ENCODE peak calls at places on chromosomes 6 and 20, in four cellular contexts. S is PC-9, I is IMR-90, H is progenitor cell of endocrine pancreas. E is an unnamed sample.

GRCh38 chr6:135144678-135145508 is 36.2 kb upstream of the MYB start:
- DNase-seq in I (peak), H (no peak), S (peak), E (no peak)

GRCh38 chr6:151121900-151122299 is 117.9 kb upstream of the AKAP12 start:
- DNase-seq in S (no peak), H (no peak), I (no peak), E (no peak)

GRCh38 chr20:45456632-45457031 is 12.9 kb upstream of the WFDC2 start:
- DNase-seq in S (peak), H (no peak), I (no peak), E (no peak)

GRCh38 chr6:113306552-113307145 is 550.5 kb upstream of the MARCKS start:
- DNase-seq in I (no peak), S (peak), H (peak), E (peak)

GRCh38 chr6:116564921-116565872 is 6.1 kb upstream of the RWDD1 start:
- DNase-seq in I (no peak), H (no peak), S (no peak), E (no peak)

GRCh38 chr6:35019171-35019570 is 122.0 kb downstream of the TCP11 start:
- DNase-seq in S (no peak), H (no peak), I (no peak), E (no peak)

GRCh38 chr6:90940812-90941481 is 354.1 kb upstream of the MAP3K7 start:
- DNase-seq in I (peak), S (no peak), H (no peak), E (no peak)

GRCh38 chr6:110216140-110216539 is 35.9 kb downstream of the CDC40 start:
- DNase-seq in I (no peak), H (no peak), S (no peak), E (no peak)

GRCh38 chr20:49790077-49790798 is 22.4 kb upstream of the SLC9A8 start:
- DNase-seq in S (peak), H (no peak), I (peak), E (no peak)

GRCh38 chr6:119022796-119023195 is 55.7 kb downstream of the FAM184A start:
- DNase-seq in I (no peak), H (no peak), S (no peak), E (no peak)

GRCh38 chr6:112636650-112637260 is 289.6 kb downstream of the RFPL4B start:
- DNase-seq in S (no peak), H (no peak), I (peak), E (no peak)

GRCh38 chr6:151842816-151843215 is 35.3 kb downstream of the ESR1 start:
- DNase-seq in H (no peak), S (no peak), I (no peak), E (no peak)

GRCh38 chr20:24795444-24795843 is 153.6 kb upstream of the CST7 start:
- DNase-seq in I (peak), S (no peak), H (no peak), E (no peak)

GRCh38 chr6:25456249-25456648 is 177.1 kb downstream of the CARMIL1 start:
- DNase-seq in I (no peak), S (no peak), H (no peak), E (no peak)

GRCh38 chr6:138514860-138515540 is 15.7 kb upstream of the NHSL1 start:
- DNase-seq in H (no peak), S (no peak), I (no peak), E (no peak)

GRCh38 chr20:23928788-23929187 is 49.2 kb upstream of the CST5 start:
- DNase-seq in I (no peak), S (no peak), H (no peak), E (no peak)

GRCh38 chr20:23266530-23267398 is 83.8 kb upstream of the NXT1 start:
- DNase-seq in H (no peak), S (no peak), I (no peak), E (no peak)

GRCh38 chr6:90411292-90411781 is 114.7 kb upstream of the BACH2 start:
- DNase-seq in I (no peak), S (peak), H (no peak), E (no peak)

GRCh38 chr6:41092421-41093140 is 19.8 kb downstream of the NFYA start:
- DNase-seq in I (peak), H (no peak), S (no peak), E (no peak)

GRCh38 chr6:158068893-158069799 is 87.5 kb downstream of the SYNJ2 start:
- DNase-seq in I (peak), S (peak), H (no peak), E (no peak)

GRCh38 chr6:129440691-129441090 is 269.3 kb downstream of the ARHGAP18 start:
- DNase-seq in S (no peak), H (no peak), I (peak), E (no peak)

GRCh38 chr6:119470893-119471542 is 121.5 kb upstream of the MAN1A1 start:
- DNase-seq in S (no peak), I (no peak), H (no peak), E (no peak)

GRCh38 chr6:47306887-47307286 is 2.8 kb downstream of the TNFRSF21 start:
- DNase-seq in I (no peak), H (no peak), S (no peak), E (no peak)

GRCh38 chr6:34358389-34358906 is 34.0 kb downstream of the NUDT3 start:
- DNase-seq in H (no peak), I (peak), S (no peak), E (no peak)

GRCh38 chr6:63272397-63272796 is 47.4 kb downstream of the LGSN start:
- DNase-seq in I (peak), S (no peak), H (no peak), E (no peak)

GRCh38 chr6:98832282-98833100 is 1.9 kb upstream of the POU3F2 start:
- DNase-seq in I (peak), H (no peak), S (no peak), E (no peak)

GRCh38 chr6:95352064-95352463 is 225.3 kb upstream of the MANEA start:
- DNase-seq in H (no peak), S (no peak), I (no peak), E (no peak)

GRCh38 chr6:108598316-108598863 is 37.7 kb downstream of the FOXO3 start:
- DNase-seq in I (peak), H (no peak), S (no peak), E (no peak)

DNA sequence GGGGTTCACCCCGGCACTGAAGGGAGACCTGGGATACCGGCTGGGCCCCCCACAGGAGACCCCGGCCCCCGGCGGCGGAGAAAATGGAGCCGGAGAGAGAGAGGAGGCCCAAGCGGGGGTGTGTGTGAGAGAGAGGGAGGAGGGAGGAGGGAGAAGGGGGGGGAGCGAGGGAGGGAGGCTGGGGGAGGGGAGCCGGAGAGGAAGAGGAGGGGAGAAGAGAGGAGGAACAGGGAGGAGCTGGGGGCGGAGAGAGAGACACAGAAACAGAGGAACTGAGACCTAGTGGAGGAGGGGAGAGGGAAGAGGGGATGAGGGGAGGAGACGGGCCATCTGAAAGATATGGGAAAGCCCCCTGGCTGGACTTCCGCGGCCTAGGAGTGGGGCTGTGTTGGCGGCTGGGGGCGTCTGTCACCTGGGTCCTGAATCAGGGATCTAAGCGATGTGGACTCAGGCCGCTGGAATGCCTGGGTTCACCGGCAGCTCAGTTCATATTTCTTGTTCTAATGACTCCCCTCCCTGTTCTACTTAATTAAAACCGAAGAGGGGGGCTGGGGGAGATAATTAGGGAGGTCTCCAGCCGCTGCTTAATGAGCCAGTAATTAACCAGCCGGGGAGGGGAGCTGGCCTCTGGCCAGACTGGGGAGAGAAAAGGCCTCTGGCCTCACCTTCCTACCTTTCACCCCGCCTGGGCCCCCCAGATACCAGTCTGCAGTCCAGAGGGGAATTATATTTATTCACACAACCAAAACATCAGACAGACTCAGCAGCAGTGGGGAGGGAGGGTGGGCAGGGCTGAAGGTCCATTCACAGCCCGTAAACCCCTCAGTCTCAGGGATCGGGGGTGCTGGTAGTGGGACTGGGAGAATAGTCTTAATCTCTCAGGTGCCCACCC is at the start of gene PBX2:
- DNase-seq in H (no peak), I (peak), S (peak), E (peak)
- TF ChIP-seq CTCF in H (no peak), I (no peak), S (no peak), E (no peak)

DNA sequence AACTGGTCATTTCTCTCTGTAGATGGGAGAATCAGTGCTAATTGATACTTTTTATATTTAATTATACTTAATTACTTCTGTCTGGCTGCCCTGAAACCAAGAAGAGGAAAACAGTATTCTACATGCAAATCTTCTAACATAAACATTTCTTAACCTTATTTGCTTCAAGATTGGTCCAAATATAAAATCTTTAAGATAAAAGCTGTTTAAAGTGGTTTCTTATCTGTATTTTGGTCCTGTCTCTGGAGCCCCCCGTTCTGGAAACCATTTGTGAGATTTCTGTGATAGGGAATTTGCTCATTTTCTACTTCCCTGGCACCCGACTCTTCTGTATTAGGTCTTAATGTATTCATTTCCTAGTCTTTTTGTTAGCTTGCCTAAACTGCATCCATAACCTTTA is 168.6 kb downstream of the RNF144B start:
- DNase-seq in S (no peak), I (no peak), H (no peak), E (no peak)
- TF ChIP-seq CTCF in S (no peak), I (no peak), H (no peak), E (no peak)

GRCh38 chr6:30481213-30481964 is 7.9 kb upstream of the HLA-E start:
- DNase-seq in I (no peak), H (no peak), S (no peak), E (no peak)

GRCh38 chr6:30483677-30484279 is 5.5 kb upstream of the HLA-E start:
- DNase-seq in S (peak), I (peak), H (no peak), E (no peak)

GRCh38 chr6:30485236-30485635 is 4.1 kb upstream of the HLA-E start:
- DNase-seq in I (no peak), H (no peak), S (no peak), E (no peak)

GRCh38 chr6:30480536-30481156 is 8.7 kb upstream of the HLA-E start:
- DNase-seq in H (no peak), I (no peak), S (no peak), E (no peak)
- TF ChIP-seq CTCF in H (no peak), I (no peak), S (no peak), E (no peak)

GRCh38 chr20:58651823-58652605 is 931 bp downstream of the STX16 start:
- DNase-seq in H (no peak), S (peak), I (peak), E (no peak)
- TF ChIP-seq CTCF in H (no peak), S (no peak), I (no peak), E (no peak)

DNA sequence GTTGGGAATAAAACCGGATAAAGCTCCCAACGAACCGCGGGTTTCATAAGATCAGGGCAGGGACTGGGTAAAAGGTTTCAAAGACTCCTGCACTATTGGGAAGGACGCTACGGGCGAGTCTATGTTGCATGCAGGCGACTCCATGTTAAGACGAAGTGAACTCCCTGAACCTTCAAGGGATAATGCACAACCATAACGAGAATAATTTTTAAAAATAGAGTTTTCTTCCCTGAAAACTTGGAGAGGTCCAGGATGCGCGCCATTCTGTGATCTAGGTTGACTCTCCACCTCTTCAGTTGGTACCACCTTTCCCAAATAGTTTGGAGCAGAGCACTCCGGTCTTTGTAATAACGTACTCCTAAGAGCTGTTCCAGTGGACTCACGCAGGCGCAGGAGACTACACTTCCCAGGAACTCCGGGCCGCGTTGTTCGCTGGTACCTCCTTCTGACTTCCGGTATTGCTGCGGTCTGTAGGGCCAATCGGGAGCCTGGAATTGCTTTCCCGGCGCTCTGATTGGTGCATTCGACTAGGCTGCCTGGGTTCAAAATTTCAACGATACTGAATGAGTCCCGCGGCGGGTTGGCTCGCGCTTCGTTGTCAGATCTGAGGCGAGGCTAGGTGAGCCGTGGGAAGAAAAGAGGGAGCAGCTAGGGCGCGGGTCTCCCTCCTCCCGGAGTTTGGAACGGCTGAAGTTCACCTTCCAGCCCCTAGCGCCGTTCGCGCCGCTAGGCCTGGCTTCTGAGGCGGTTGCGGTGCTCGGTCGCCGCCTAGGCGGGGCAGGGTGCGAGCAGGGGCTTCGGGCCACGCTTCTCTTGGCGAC is at the start of gene TPX2:
- DNase-seq in I (peak), H (peak), S (peak), E (peak)
- TF ChIP-seq CTCF in I (peak), H (peak), S (no peak), E (no peak)

GRCh38 chr6:1380625-1381396 is 8.6 kb upstream of the FOXF2 start:
- DNase-seq in S (no peak), H (no peak), I (no peak), E (no peak)

GRCh38 chr6:1378224-1379025 is 11.0 kb upstream of the FOXF2 start:
- DNase-seq in I (no peak), H (no peak), S (no peak), E (no peak)

GRCh38 chr6:1377526-1378223 is 11.7 kb upstream of the FOXF2 start:
- DNase-seq in H (no peak), S (no peak), I (no peak), E (no peak)

GRCh38 chr6:1379810-1380198 is 9.6 kb upstream of the FOXF2 start:
- DNase-seq in I (no peak), H (no peak), S (no peak), E (no peak)

DNA sequence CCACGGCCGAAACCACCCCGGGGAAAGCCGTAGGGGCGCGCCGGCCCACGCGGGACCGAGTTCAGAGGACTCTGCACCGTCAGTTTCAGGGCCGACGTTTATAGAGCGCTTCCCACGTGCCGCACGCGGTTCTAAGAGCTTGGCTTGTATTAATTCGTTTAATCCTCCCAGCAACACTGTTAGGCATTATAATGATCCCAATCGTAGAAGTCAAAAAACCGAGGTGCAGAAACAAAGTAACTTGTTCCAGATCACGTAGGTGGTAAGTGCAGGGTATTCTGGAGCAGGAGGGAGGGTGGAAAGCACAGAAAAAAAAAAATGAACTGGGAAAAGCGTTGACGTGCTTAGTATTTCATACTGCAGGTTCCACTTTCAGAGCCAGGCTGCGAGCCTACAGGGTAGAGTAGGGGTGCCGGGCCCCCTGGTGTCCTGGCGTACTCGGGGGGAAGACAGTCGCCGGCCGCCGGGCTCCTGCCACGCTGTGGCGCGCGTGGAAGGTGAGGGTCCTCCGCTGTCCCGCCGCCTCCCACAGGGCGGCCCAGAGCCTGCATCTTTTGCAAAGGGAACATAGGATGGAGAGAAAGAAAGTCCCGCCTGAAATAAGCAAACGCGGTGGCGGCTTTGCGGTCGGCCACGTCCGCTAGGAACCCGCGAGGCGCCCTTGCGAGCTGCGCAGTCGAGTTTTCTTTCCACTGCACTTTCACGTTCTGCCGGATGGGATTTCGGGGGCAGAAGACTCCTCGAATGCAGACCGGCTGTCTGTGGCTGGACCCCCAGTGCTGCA is 10.2 kb upstream of the FOXF2 start:
- DNase-seq in I (no peak), H (no peak), S (no peak), E (no peak)
- TF ChIP-seq CTCF in I (no peak), H (no peak), S (no peak), E (no peak)